ENCODE peak calls at places on chromosomes 13 and 19, in seven cellular contexts. L is endothelial cell; Y is astrocyte of the spinal cord; D is pancreas; O is kidney; U is MG63; Q is activated CD8-positive, alpha-beta memory T cell treated with anti-CD3 and anti-CD28 coated beads for 24 hours. Z is an unnamed sample.

GRCh38 chr13:112851107-112852046 is 117.6 kb upstream of the MCF2L start:
- DNase-seq in L (no peak), Y (no peak), D (no peak), O (no peak), U (no peak), Q (no peak), Z (no peak)

GRCh38 chr13:57409656-57410055 is 221.9 kb upstream of the PCDH17 start:
- DNase-seq in L (no peak), Y (no peak), D (no peak), O (no peak), U (no peak), Q (no peak), Z (no peak)

GRCh38 chr19:49474545-49474930 is 523 bp downstream of the FLT3LG start:
- DNase-seq in L (no peak), Y (no peak), D (no peak), O (no peak), U (no peak), Q (no peak), Z (no peak)

GRCh38 chr19:2250765-2251576 is 1.8 kb downstream of the AMH start:
- DNase-seq in L (no peak), Y (no peak), D (no peak), O (peak; percentile 69), U (no peak), Q (no peak), Z (peak; percentile 86)

GRCh38 chr19:35395762-35396199 is 24.9 kb downstream of the GPR42 start:
- DNase-seq in L (no peak), Y (no peak), D (peak; percentile 82), O (peak; percentile 74), U (no peak), Q (no peak), Z (peak; percentile 22)

GRCh38 chr13:42574011-42574410 is at the start of gene TNFSF11:
- DNase-seq in L (peak; percentile 30), Y (no peak), D (no peak), O (peak; percentile 71), U (peak; percentile 28), Q (peak; percentile 66), Z (no peak)

GRCh38 chr13:108278466-108278865 is 8.9 kb downstream of the TNFSF13B start:
- DNase-seq in L (no peak), Y (no peak), D (no peak), O (no peak), U (no peak), Q (no peak), Z (no peak)

GRCh38 chr13:113953561-113953960 is 20.3 kb downstream of the C13orf46 start:
- DNase-seq in L (no peak), Y (no peak), D (no peak), O (peak; percentile 46), U (no peak), Q (no peak), Z (peak; percentile 56)

GRCh38 chr13:73057284-73058025 is 1.4 kb upstream of the KLF5 start:
- DNase-seq in L (no peak), Y (no peak), D (no peak), O (no peak), U (no peak), Q (no peak), Z (no peak)

GRCh38 chr13:28584873-28585317 is 74.0 kb upstream of the POMP start:
- DNase-seq in L (no peak), Y (peak; percentile 63), D (no peak), O (no peak), U (no peak), Q (no peak), Z (no peak)

GRCh38 chr19:32570081-32570785 is 10.8 kb upstream of the PDCD5 start:
- DNase-seq in L (peak; percentile 50), Y (peak; percentile 50), D (peak; percentile 43), O (no peak), U (peak; percentile 57), Q (no peak), Z (peak; percentile 24)

GRCh38 chr19:33203529-33203928 is 9.4 kb downstream of the LRP3 start:
- DNase-seq in L (no peak), Y (no peak), D (no peak), O (peak; percentile 44), U (no peak), Q (no peak), Z (no peak)

GRCh38 chr19:46287585-46287984 is 9.3 kb upstream of the HIF3A start:
- DNase-seq in L (no peak), Y (no peak), D (no peak), O (no peak), U (no peak), Q (no peak), Z (no peak)

GRCh38 chr19:3336680-3337523 is 29.5 kb upstream of the NFIC start:
- DNase-seq in L (no peak), Y (peak; percentile 75), D (peak; percentile 98), O (peak; percentile 98), U (peak; percentile 94), Q (no peak), Z (peak; percentile 93)

GRCh38 chr13:107585466-107585865 is 629.9 kb downstream of the LIG4 start:
- DNase-seq in L (no peak), Y (no peak), D (no peak), O (no peak), U (peak; percentile 54), Q (no peak), Z (no peak)

GRCh38 chr19:47371269-47371668 is 22.2 kb downstream of the DHX34 start:
- DNase-seq in L (no peak), Y (no peak), D (no peak), O (no peak), U (no peak), Q (no peak), Z (no peak)

GRCh38 chr13:47843005-47843404 is 158.1 kb downstream of the SUCLA2 start:
- DNase-seq in L (no peak), Y (no peak), D (no peak), O (no peak), U (no peak), Q (no peak), Z (no peak)

GRCh38 chr13:97141564-97142005 is 80.5 kb upstream of the MBNL2 start:
- DNase-seq in L (peak; percentile 18), Y (peak; percentile 87), D (peak; percentile 61), O (no peak), U (peak; percentile 75), Q (no peak), Z (peak; percentile 76)

GRCh38 chr19:49333426-49334288 is 1.5 kb upstream of the CD37 start:
- DNase-seq in L (no peak), Y (no peak), D (no peak), O (peak; percentile 84), U (no peak), Q (peak; percentile 84), Z (peak; percentile 79)

GRCh38 chr13:110390572-110390971 is 83.5 kb downstream of the COL4A2 start:
- DNase-seq in L (no peak), Y (peak; percentile 91), D (no peak), O (no peak), U (no peak), Q (no peak), Z (no peak)

GRCh38 chr19:7729211-7729610 is 2.7 kb downstream of the CLEC4G start:
- DNase-seq in L (no peak), Y (no peak), D (no peak), O (no peak), U (no peak), Q (no peak), Z (no peak)

GRCh38 chr19:33204136-33204973 is 10.2 kb downstream of the LRP3 start:
- DNase-seq in L (no peak), Y (no peak), D (no peak), O (peak; percentile 71), U (no peak), Q (no peak), Z (no peak)

GRCh38 chr19:17665058-17665457 is 23.1 kb downstream of the UNC13A start:
- DNase-seq in L (no peak), Y (no peak), D (no peak), O (no peak), U (no peak), Q (no peak), Z (no peak)

GRCh38 chr19:1790054-1790762 is 21.9 kb downstream of the ATP8B3 start:
- DNase-seq in L (no peak), Y (no peak), D (no peak), O (no peak), U (no peak), Q (no peak), Z (no peak)

GRCh38 chr13:94947965-94948371 is 235.6 kb upstream of the SOX21 start:
- DNase-seq in L (no peak), Y (peak; percentile 58), D (no peak), O (no peak), U (no peak), Q (no peak), Z (no peak)

Z was measured in upper lobe of left lung.